ENCODE peak calls at places on chromosomes 6 and 20, in five cellular contexts. C is SK-N-SH, I is H1, M is HepG2, F is GM12878. O is an unnamed sample.

GRCh38 chr20:48725589-48725991 is 102.2 kb downstream of the PREX1 start:
- DNase-seq in F (no peak), C (peak), M (no peak), I (no peak), O (peak)

GRCh38 chr20:51319522-51319921 is 223.0 kb downstream of the NFATC2 start:
- DNase-seq in M (no peak), I (no peak), F (no peak), C (no peak), O (no peak)

GRCh38 chr20:32168184-32168910 is 39.2 kb downstream of the PLAGL2 start:
- DNase-seq in I (no peak), F (no peak), C (no peak), M (peak), O (no peak)

GRCh38 chr6:81487489-81487888 is 265.0 kb downstream of the TENT5A start:
- DNase-seq in C (no peak), I (no peak), F (no peak), M (no peak), O (no peak)

GRCh38 chr6:145830612-145831011 is 16.0 kb upstream of the FBXO30 start:
- DNase-seq in C (no peak), M (no peak), F (no peak), I (no peak), O (no peak)

GRCh38 chr6:109271622-109272021 is 110.6 kb downstream of the CD164 start:
- DNase-seq in M (no peak), I (no peak), F (no peak), C (no peak), O (no peak)

GRCh38 chr6:152096863-152097496 is 289.5 kb downstream of the ESR1 start:
- DNase-seq in M (no peak), I (no peak), F (no peak), C (no peak), O (no peak)

GRCh38 chr6:155265843-155266535 is 2.2 kb downstream of the CLDN20 start:
- DNase-seq in I (no peak), C (no peak), M (no peak), F (no peak), O (no peak)

GRCh38 chr6:31791324-31792089 is 4.0 kb downstream of the VARS1 start:
- DNase-seq in C (peak), F (no peak), M (peak), I (peak), O (peak)

GRCh38 chr20:11267131-11267761 is 593.4 kb upstream of the JAG1 start:
- DNase-seq in M (peak), F (peak), C (peak), I (no peak), O (peak)

GRCh38 chr20:39067526-39068216 is 105.5 kb downstream of the DHX35 start:
- DNase-seq in F (no peak), M (no peak), I (no peak), C (no peak), O (no peak)

GRCh38 chr6:25041676-25042598 is 106.2 kb upstream of the RIPOR2 start:
- DNase-seq in F (no peak), C (no peak), I (no peak), M (no peak), O (no peak)

GRCh38 chr6:14804444-14805210 is 441.2 kb upstream of the JARID2 start:
- DNase-seq in I (no peak), M (peak), C (peak), F (no peak), O (no peak)

GRCh38 chr20:46253391-46253790 is 54.9 kb downstream of the CDH22 start:
- DNase-seq in M (peak), I (no peak), C (peak), F (no peak), O (no peak)

GRCh38 chr20:41135187-41135887 is 2.0 kb upstream of the PLCG1 start:
- DNase-seq in I (peak), C (peak), F (no peak), M (peak), O (peak)

GRCh38 chr20:63125893-63126601 is 89.9 kb downstream of the YTHDF1 start:
- DNase-seq in M (no peak), C (no peak), F (no peak), I (no peak), O (no peak)

GRCh38 chr20:32155017-32155965 is 45.8 kb downstream of the TM9SF4 start:
- DNase-seq in I (peak), C (peak), F (peak), M (peak), O (no peak)

GRCh38 chr6:168885741-168886140 is 367.9 kb downstream of the THBS2 start:
- DNase-seq in C (no peak), M (no peak), I (no peak), F (no peak), O (no peak)

GRCh38 chr6:135759831-135760230 is 91.7 kb upstream of the PDE7B start:
- DNase-seq in I (no peak), M (peak), F (no peak), C (no peak), O (no peak)

GRCh38 chr6:13863699-13864155 is 49.4 kb upstream of the MCUR1 start:
- DNase-seq in C (no peak), M (peak), F (no peak), I (no peak), O (peak)

GRCh38 chr6:37340639-37340943 is 13.2 kb upstream of the RNF8 start:
- DNase-seq in F (no peak), M (no peak), C (no peak), I (no peak), O (no peak)

GRCh38 chr6:81731814-81732213 is 20.7 kb downstream of the TENT5A start:
- DNase-seq in I (no peak), F (no peak), M (no peak), C (no peak), O (no peak)

GRCh38 chr6:14354919-14355572 is 237.5 kb downstream of the CD83 start:
- DNase-seq in I (no peak), C (no peak), F (no peak), M (no peak), O (peak)

GRCh38 chr6:56984374-56984773 is 29.5 kb downstream of the BEND6 start:
- DNase-seq in I (no peak), F (no peak), C (no peak), M (no peak), O (no peak)

GRCh38 chr20:46651091-46651962 is at the start of gene SLC13A3:
- DNase-seq in F (no peak), C (peak), M (peak), I (peak), O (no peak)

GRCh38 chr6:52139985-52140680 is 46.0 kb upstream of the IL17A start:
- DNase-seq in I (no peak), F (no peak), M (no peak), C (no peak), O (no peak)

GRCh38 chr6:53128842-53129241 is 19.8 kb downstream of the GCM1 start:
- DNase-seq in F (no peak), I (no peak), C (no peak), M (no peak), O (no peak)

GRCh38 chr20:22579711-22580697 is 4.4 kb downstream of the FOXA2 start:
- DNase-seq in F (no peak), I (peak), M (peak), C (no peak), O (no peak)

GRCh38 chr6:30598912-30599624 is 18.0 kb downstream of the PPP1R10 start:
- DNase-seq in M (no peak), F (no peak), C (no peak), I (no peak), O (no peak)

GRCh38 chr20:62407221-62407992 is at the start of gene CABLES2:
- DNase-seq in I (peak), M (peak), F (peak), C (peak), O (peak)

GRCh38 chr20:33521461-33521860 is 31.6 kb downstream of the CBFA2T2 start:
- DNase-seq in F (no peak), I (no peak), C (no peak), M (no peak), O (no peak)
- TF ChIP-seq TAF1 in F (no peak), I (no peak), C (no peak), M (no peak), O (no peak)

DNA sequence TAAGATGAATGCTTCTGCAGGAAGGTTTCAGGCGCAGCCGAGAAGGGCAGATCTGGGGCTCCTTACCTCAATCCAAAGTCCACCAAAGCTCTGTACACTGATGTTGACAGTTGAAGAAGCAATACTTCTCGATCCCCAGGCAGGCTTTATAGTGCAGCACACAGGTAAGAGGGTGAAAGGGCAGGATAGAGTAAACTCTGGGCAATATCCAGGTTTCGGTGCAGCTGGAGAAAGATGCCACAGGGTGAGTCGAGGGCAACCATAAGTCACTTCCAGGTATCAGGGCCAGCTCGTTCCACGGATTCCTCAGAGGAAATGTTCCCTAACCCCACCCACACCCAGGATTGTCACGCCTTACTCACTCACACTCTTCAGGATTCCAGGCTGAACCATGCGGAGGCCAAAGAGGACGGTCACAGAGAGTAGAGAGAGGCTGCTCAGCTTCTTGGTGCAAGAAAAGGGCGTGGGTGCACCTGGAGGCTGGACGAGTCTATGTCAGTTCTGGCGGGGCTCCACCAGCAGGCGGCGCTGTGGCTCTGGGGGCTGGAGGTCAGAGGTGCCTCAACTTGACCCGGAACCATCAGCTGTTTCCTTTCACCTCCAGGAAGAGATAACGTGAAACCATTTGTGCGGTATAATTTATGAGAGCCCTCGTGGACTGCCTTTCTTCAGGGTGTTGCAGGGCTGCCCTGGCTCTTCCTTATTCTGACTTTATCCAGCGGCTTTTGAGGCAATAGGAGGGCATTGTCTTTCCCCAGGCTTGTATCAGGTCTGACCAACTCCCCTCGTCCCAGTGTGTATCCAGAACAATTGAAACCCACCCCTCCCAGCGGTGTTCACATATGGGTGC is 14.4 kb upstream of the WFDC12 start:
- DNase-seq in F (no peak), I (peak), C (peak), M (peak), O (peak)
- H2AFZ ChIP-seq in F (peak), I (peak), C (no peak), M (no peak), O (peak)

GRCh38 chr6:1503811-1504210 is 105.9 kb upstream of the FOXC1 start:
- DNase-seq in I (no peak), F (no peak), M (no peak), C (no peak), O (no peak)

GRCh38 chr6:1504465-1504864 is 105.2 kb upstream of the FOXC1 start:
- DNase-seq in F (no peak), C (no peak), M (no peak), I (no peak), O (no peak)

GRCh38 chr6:1499798-1500197 is 109.9 kb upstream of the FOXC1 start:
- DNase-seq in C (no peak), M (no peak), F (no peak), I (no peak), O (no peak)

GRCh38 chr6:1500874-1501273 is 108.8 kb upstream of the FOXC1 start:
- DNase-seq in I (no peak), M (no peak), F (no peak), C (no peak), O (no peak)

DNA sequence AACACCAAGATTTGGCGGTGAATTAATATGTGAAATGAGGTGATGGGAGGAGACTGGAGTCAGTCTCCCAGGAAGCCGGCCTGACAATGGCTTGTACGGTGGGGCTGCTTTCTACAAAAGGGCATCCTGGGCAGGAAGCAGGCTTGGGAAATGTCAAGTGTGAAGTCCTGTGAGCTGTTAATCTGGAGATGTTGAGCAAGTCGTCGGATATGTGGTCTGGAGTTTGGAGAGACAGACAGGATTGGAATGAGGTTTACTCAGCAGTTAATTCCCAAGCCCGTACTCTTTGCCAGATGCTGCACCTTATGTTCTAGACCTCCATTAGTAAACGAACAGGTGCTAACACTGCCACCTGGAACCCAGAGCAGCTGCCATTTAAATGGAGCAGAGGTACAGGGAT is 107.7 kb upstream of the FOXC1 start:
- DNase-seq in F (no peak), I (no peak), M (no peak), C (no peak), O (no peak)
- TF ChIP-seq RFX5 in F (no peak), I (no peak), M (no peak), C (no peak), O (no peak)

GRCh38 chr20:13200767-13201500 is 20.1 kb upstream of the ISM1 start:
- DNase-seq in F (no peak), M (no peak), I (no peak), C (no peak), O (no peak)
- TF ChIP-seq TAF1 in F (no peak), M (no peak), I (no peak), C (no peak), O (no peak)